ENCODE peak calls at places on chromosomes 7 and 10, in ten cellular contexts. T, B, W, V, N, R, G, I, Q and Y are unnamed samples.

GRCh38 chr10:48691812-48692528 is 7.3 kb downstream of the WDFY4 start:
- DNase-seq in T (no peak), B (no peak), W (no peak), V (no peak), N (no peak), R (no peak), G (no peak), I (no peak), Q (no peak), Y (no peak)

GRCh38 chr10:99730026-99730425 is 1.9 kb downstream of the COX15 start:
- DNase-seq in T (no peak), B (no peak), W (no peak), V (no peak), N (no peak), R (no peak), G (no peak), I (no peak), Q (peak; percentile 55), Y (no peak)

GRCh38 chr7:148330822-148331221 is 259.7 kb upstream of the C7orf33 start:
- DNase-seq in T (no peak), B (no peak), W (no peak), V (no peak), N (no peak), R (no peak), G (no peak), I (no peak), Q (no peak), Y (no peak)

GRCh38 chr7:78218051-78218450 is 419.5 kb downstream of the PHTF2 start:
- DNase-seq in T (no peak), B (no peak), W (no peak), V (no peak), N (peak; percentile 10), R (no peak), G (no peak), I (no peak), Q (no peak), Y (no peak)

GRCh38 chr10:75512534-75512933 is 81.1 kb downstream of the LRMDA start:
- DNase-seq in T (no peak), B (no peak), W (peak; percentile 60), V (no peak), N (peak; percentile 41), R (peak; percentile 32), G (no peak), I (no peak), Q (no peak), Y (no peak)

GRCh38 chr7:44220046-44220720 is 19.4 kb downstream of the YKT6 start:
- DNase-seq in T (no peak), B (no peak), W (no peak), V (peak; percentile 29), N (no peak), R (no peak), G (no peak), I (no peak), Q (no peak), Y (no peak)

GRCh38 chr10:110344622-110345021 is 39.9 kb upstream of the SMNDC1 start:
- DNase-seq in T (no peak), B (no peak), W (peak; percentile 15), V (no peak), N (no peak), R (no peak), G (no peak), I (no peak), Q (no peak), Y (no peak)

GRCh38 chr10:107031981-107032699 is 132.4 kb downstream of the SORCS1 start:
- DNase-seq in T (no peak), B (no peak), W (no peak), V (no peak), N (no peak), R (no peak), G (no peak), I (no peak), Q (peak; percentile 24), Y (no peak)

GRCh38 chr7:75711634-75712494 is 26.9 kb downstream of the HIP1 start:
- DNase-seq in T (no peak), B (no peak), W (peak; percentile 9), V (no peak), N (no peak), R (no peak), G (no peak), I (no peak), Q (no peak), Y (no peak)

GRCh38 chr7:32680259-32681173 is 185.2 kb downstream of the AVL9 start:
- DNase-seq in T (no peak), B (no peak), W (no peak), V (no peak), N (peak; percentile 48), R (no peak), G (no peak), I (no peak), Q (no peak), Y (no peak)

GRCh38 chr10:52108236-52108635 is 205.8 kb upstream of the DKK1 start:
- DNase-seq in T (no peak), B (no peak), W (no peak), V (no peak), N (no peak), R (no peak), G (peak; percentile 37), I (no peak), Q (no peak), Y (no peak)

GRCh38 chr7:82805527-82805960 is 357.1 kb downstream of the PCLO start:
- DNase-seq in T (no peak), B (peak; percentile 75), W (no peak), V (no peak), N (peak; percentile 79), R (no peak), G (peak; percentile 56), I (no peak), Q (peak; percentile 88), Y (no peak)

GRCh38 chr7:27235387-27236052 is 7.1 kb upstream of the EVX1 start:
- DNase-seq in T (no peak), B (no peak), W (peak; percentile 56), V (peak; percentile 71), N (peak; percentile 90), R (peak; percentile 46), G (peak; percentile 81), I (no peak), Q (no peak), Y (no peak)

GRCh38 chr10:132493756-132494290 is 43.8 kb upstream of the INPP5A start:
- DNase-seq in T (no peak), B (no peak), W (no peak), V (peak; percentile 34), N (no peak), R (peak; percentile 18), G (no peak), I (no peak), Q (no peak), Y (no peak)

GRCh38 chr10:110311357-110311949 is 6.7 kb upstream of the SMNDC1 start:
- DNase-seq in T (no peak), B (peak; percentile 26), W (peak; percentile 50), V (no peak), N (peak; percentile 43), R (peak; percentile 35), G (peak; percentile 52), I (peak; percentile 46), Q (no peak), Y (peak; percentile 62)

GRCh38 chr7:157318015-157318706 is 18.6 kb upstream of the DNAJB6 start:
- DNase-seq in T (no peak), B (no peak), W (no peak), V (peak; percentile 60), N (peak; percentile 76), R (no peak), G (no peak), I (peak; percentile 32), Q (no peak), Y (peak; percentile 53)

GRCh38 chr10:55283041-55283440 is 482.0 kb upstream of the PCDH15 start:
- DNase-seq in T (no peak), B (no peak), W (no peak), V (no peak), N (no peak), R (no peak), G (no peak), I (no peak), Q (no peak), Y (no peak)

GRCh38 chr10:50497758-50498157 is 126.0 kb downstream of the SGMS1 start:
- DNase-seq in T (no peak), B (peak; percentile 7), W (no peak), V (no peak), N (peak; percentile 46), R (no peak), G (no peak), I (no peak), Q (peak; percentile 71), Y (no peak)

GRCh38 chr7:112481833-112482669 is 1.3 kb downstream of the LSMEM1 start:
- DNase-seq in T (no peak), B (peak; percentile 78), W (no peak), V (no peak), N (peak; percentile 91), R (peak; percentile 21), G (no peak), I (no peak), Q (peak; percentile 82), Y (peak; percentile 22)

GRCh38 chr7:128833148-128833938 is 3.1 kb downstream of the FLNC start:
- DNase-seq in T (no peak), B (no peak), W (peak; percentile 79), V (peak; percentile 81), N (peak; percentile 91), R (peak; percentile 78), G (peak; percentile 55), I (peak; percentile 92), Q (peak; percentile 51), Y (peak; percentile 87)

GRCh38 chr10:88546462-88546861 is 36.7 kb downstream of the RNLS start:
- DNase-seq in T (no peak), B (no peak), W (no peak), V (no peak), N (no peak), R (no peak), G (no peak), I (no peak), Q (no peak), Y (no peak)